ENCODE peak calls at places on chromosomes 12 and 14, in five cellular contexts. One of them, this sample, is unnamed.

GRCh38 chr12:131499160-131499863 is 211.6 kb upstream of the SFSWAP start:
- DNase-seq in adrenal gland: no peak
- DNase-seq in H9: no peak
- DNase-seq in IMR-90: no peak
- DNase-seq in Panc1: no peak
- DNase-seq in this sample: peak; percentile 22

GRCh38 chr12:4444031-4444430 is 1.6 kb downstream of the FGF6 start:
- DNase-seq in adrenal gland: no peak
- DNase-seq in H9: no peak
- DNase-seq in IMR-90: no peak
- DNase-seq in Panc1: no peak
- DNase-seq in this sample: no peak

GRCh38 chr14:105338392-105338791 is 23.8 kb downstream of the PACS2 start:
- DNase-seq in Panc1: no peak
- DNase-seq in H9: no peak
- DNase-seq in IMR-90: no peak
- DNase-seq in adrenal gland: no peak
- DNase-seq in this sample: no peak

GRCh38 chr12:113392988-113393579 is 10.6 kb downstream of the SDS start:
- DNase-seq in H9: peak; percentile 99
- DNase-seq in IMR-90: no peak
- DNase-seq in Panc1: no peak
- DNase-seq in adrenal gland: peak; percentile 96
- DNase-seq in this sample: no peak

GRCh38 chr12:58117667-58118066 is 176.3 kb downstream of the ATP23 start:
- DNase-seq in adrenal gland: no peak
- DNase-seq in Panc1: no peak
- DNase-seq in H9: no peak
- DNase-seq in IMR-90: no peak
- DNase-seq in this sample: no peak

GRCh38 chr14:81450100-81450531 is 50.0 kb upstream of the STON2 start:
- DNase-seq in H9: peak; percentile 63
- DNase-seq in Panc1: no peak
- DNase-seq in IMR-90: no peak
- DNase-seq in adrenal gland: no peak
- DNase-seq in this sample: no peak

GRCh38 chr14:70097576-70098256 is 91.0 kb downstream of the SLC8A3 start:
- DNase-seq in adrenal gland: no peak
- DNase-seq in H9: no peak
- DNase-seq in Panc1: no peak
- DNase-seq in IMR-90: no peak
- DNase-seq in this sample: no peak

GRCh38 chr12:8057839-8058238 is 8.3 kb downstream of the C3AR1 start:
- DNase-seq in H9: no peak
- DNase-seq in IMR-90: peak; percentile 67
- DNase-seq in adrenal gland: peak; percentile 33
- DNase-seq in Panc1: no peak
- DNase-seq in this sample: peak; percentile 38

GRCh38 chr14:105419305-105420091 is at the start of gene MTA1:
- DNase-seq in H9: no peak
- DNase-seq in adrenal gland: peak; percentile 44
- DNase-seq in IMR-90: peak; percentile 8
- DNase-seq in Panc1: no peak
- DNase-seq in this sample: peak; percentile 77

GRCh38 chr12:93098077-93098476 is 169.0 kb upstream of the EEA1 start:
- DNase-seq in Panc1: peak; percentile 13
- DNase-seq in IMR-90: peak; percentile 35
- DNase-seq in adrenal gland: peak; percentile 64
- DNase-seq in H9: peak; percentile 49
- DNase-seq in this sample: peak; percentile 58

GRCh38 chr12:5262885-5263284 is 169.0 kb upstream of the NTF3 start:
- DNase-seq in adrenal gland: no peak
- DNase-seq in Panc1: no peak
- DNase-seq in H9: no peak
- DNase-seq in IMR-90: peak; percentile 13
- DNase-seq in this sample: no peak

GRCh38 chr12:2841056-2841455 is 6.2 kb upstream of the NRIP2 start:
- DNase-seq in adrenal gland: peak; percentile 10
- DNase-seq in Panc1: no peak
- DNase-seq in H9: no peak
- DNase-seq in IMR-90: no peak
- DNase-seq in this sample: no peak

GRCh38 chr14:82641050-82641540 is 1107.4 kb upstream of the SEL1L start:
- DNase-seq in H9: no peak
- DNase-seq in adrenal gland: no peak
- DNase-seq in Panc1: no peak
- DNase-seq in IMR-90: no peak
- DNase-seq in this sample: no peak

GRCh38 chr12:44875417-44875953 is 630 bp downstream of the NELL2 start:
- DNase-seq in Panc1: no peak
- DNase-seq in IMR-90: no peak
- DNase-seq in H9: peak; percentile 64
- DNase-seq in adrenal gland: no peak
- DNase-seq in this sample: peak; percentile 12

GRCh38 chr12:120276734-120277133 is 11.2 kb upstream of the PXN start:
- DNase-seq in IMR-90: peak; percentile 63
- DNase-seq in H9: no peak
- DNase-seq in Panc1: no peak
- DNase-seq in adrenal gland: no peak
- DNase-seq in this sample: no peak

GRCh38 chr12:86275356-86275755 is 19.2 kb upstream of the MGAT4C start:
- DNase-seq in H9: no peak
- DNase-seq in IMR-90: no peak
- DNase-seq in adrenal gland: no peak
- DNase-seq in Panc1: no peak
- DNase-seq in this sample: no peak

GRCh38 chr12:53427905-53428594 is 4.4 kb downstream of the AMHR2 start:
- DNase-seq in Panc1: peak; percentile 96
- DNase-seq in adrenal gland: peak; percentile 81
- DNase-seq in IMR-90: peak; percentile 97
- DNase-seq in H9: no peak
- DNase-seq in this sample: peak; percentile 74

GRCh38 chr12:91774471-91774921 is 371.1 kb downstream of the BTG1 start:
- DNase-seq in IMR-90: peak; percentile 82
- DNase-seq in H9: no peak
- DNase-seq in adrenal gland: peak; percentile 61
- DNase-seq in Panc1: no peak
- DNase-seq in this sample: peak; percentile 33

GRCh38 chr14:22003471-22003870 is 329.9 kb upstream of the OR4E1 start:
- DNase-seq in IMR-90: no peak
- DNase-seq in H9: no peak
- DNase-seq in adrenal gland: no peak
- DNase-seq in Panc1: no peak
- DNase-seq in this sample: no peak

GRCh38 chr14:55780156-55780946 is 200.3 kb downstream of the KTN1 start:
- DNase-seq in adrenal gland: peak; percentile 43
- DNase-seq in IMR-90: peak; percentile 33
- DNase-seq in Panc1: no peak
- DNase-seq in H9: no peak
- DNase-seq in this sample: peak; percentile 74

GRCh38 chr14:21054123-21054767 is 3.4 kb upstream of the RNASE8 start:
- DNase-seq in IMR-90: no peak
- DNase-seq in H9: no peak
- DNase-seq in adrenal gland: no peak
- DNase-seq in Panc1: no peak
- DNase-seq in this sample: peak; percentile 26

GRCh38 chr12:57897296-57897974 is 43.9 kb upstream of the ATP23 start:
- DNase-seq in adrenal gland: no peak
- DNase-seq in H9: no peak
- DNase-seq in IMR-90: no peak
- DNase-seq in Panc1: no peak
- DNase-seq in this sample: no peak

GRCh38 chr12:102702447-102703114 is 214.5 kb downstream of the PAH start:
- DNase-seq in adrenal gland: peak; percentile 65
- DNase-seq in IMR-90: peak; percentile 65
- DNase-seq in Panc1: no peak
- DNase-seq in H9: peak; percentile 57
- DNase-seq in this sample: peak; percentile 57

GRCh38 chr12:124279846-124280360 is 15.0 kb upstream of the RFLNA start:
- DNase-seq in Panc1: no peak
- DNase-seq in adrenal gland: no peak
- DNase-seq in H9: no peak
- DNase-seq in IMR-90: no peak
- DNase-seq in this sample: no peak

GRCh38 chr12:121128908-121129704 is 3.6 kb upstream of the P2RX7 start:
- DNase-seq in Panc1: no peak
- DNase-seq in IMR-90: peak; percentile 27
- DNase-seq in H9: peak; percentile 72
- DNase-seq in adrenal gland: peak; percentile 92
- DNase-seq in this sample: peak; percentile 26

GRCh38 chr12:62732861-62733427 is 202.0 kb downstream of the PPM1H start:
- DNase-seq in adrenal gland: peak; percentile 19
- DNase-seq in IMR-90: peak; percentile 73
- DNase-seq in H9: no peak
- DNase-seq in Panc1: no peak
- DNase-seq in this sample: peak; percentile 36

GRCh38 chr12:38159092-38159551 is 157.5 kb upstream of the ALG10B start:
- DNase-seq in adrenal gland: no peak
- DNase-seq in Panc1: no peak
- DNase-seq in IMR-90: no peak
- DNase-seq in H9: no peak
- DNase-seq in this sample: no peak

GRCh38 chr12:84694111-84694510 is 218.5 kb downstream of the SLC6A15 start:
- DNase-seq in adrenal gland: no peak
- DNase-seq in H9: no peak
- DNase-seq in IMR-90: no peak
- DNase-seq in Panc1: no peak
- DNase-seq in this sample: no peak

GRCh38 chr12:53750812-53751335 is 905 bp downstream of the CISTR start:
- DNase-seq in IMR-90: peak; percentile 19
- DNase-seq in H9: no peak
- DNase-seq in Panc1: no peak
- DNase-seq in adrenal gland: peak; percentile 21
- DNase-seq in this sample: peak; percentile 39

GRCh38 chr12:18868673-18869072 is 130.8 kb downstream of the CAPZA3 start:
- DNase-seq in IMR-90: peak; percentile 58
- DNase-seq in H9: no peak
- DNase-seq in Panc1: no peak
- DNase-seq in adrenal gland: no peak
- DNase-seq in this sample: no peak

GRCh38 chr12:104456950-104457745 is 400 bp downstream of the CHST11 start:
- DNase-seq in H9: peak; percentile 71
- DNase-seq in adrenal gland: peak; percentile 71
- DNase-seq in Panc1: no peak
- DNase-seq in IMR-90: peak; percentile 61
- DNase-seq in this sample: peak; percentile 77

GRCh38 chr12:38890102-38890501 is 15.3 kb downstream of the CPNE8 start:
- DNase-seq in H9: no peak
- DNase-seq in adrenal gland: no peak
- DNase-seq in Panc1: no peak
- DNase-seq in IMR-90: no peak
- DNase-seq in this sample: peak; percentile 11

GRCh38 chr14:50055461-50056228 is 60.7 kb downstream of the VCPKMT start:
- DNase-seq in Panc1: no peak
- DNase-seq in H9: no peak
- DNase-seq in adrenal gland: peak; percentile 42
- DNase-seq in IMR-90: no peak
- DNase-seq in this sample: no peak

GRCh38 chr12:76764856-76765255 is 941 bp downstream of the ZDHHC17 start:
- DNase-seq in H9: no peak
- DNase-seq in Panc1: no peak
- DNase-seq in IMR-90: peak; percentile 28
- DNase-seq in adrenal gland: no peak
- DNase-seq in this sample: peak; percentile 29

DNA sequence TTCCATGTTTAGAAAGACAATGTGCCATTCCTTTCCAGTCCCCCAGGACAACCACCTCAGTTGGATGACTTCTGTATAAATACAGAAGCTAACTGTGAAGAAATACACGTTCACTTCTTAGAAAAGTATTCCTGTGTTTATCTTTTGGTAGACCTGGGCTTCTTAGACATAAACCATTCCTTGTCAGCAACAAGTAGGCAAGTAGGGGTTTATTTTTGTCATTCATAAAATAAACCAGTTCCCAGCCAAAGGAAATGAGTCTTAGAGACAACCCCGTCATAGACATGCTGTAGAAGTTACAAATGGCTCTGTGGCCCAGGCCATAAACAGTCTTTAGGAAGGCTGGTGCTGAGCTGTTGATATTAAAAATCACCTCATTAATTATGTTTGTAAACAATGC is 243.2 kb downstream of the SPTSSA start:
- DNase-seq in IMR-90: no peak
- DNase-seq in Panc1: no peak
- DNase-seq in adrenal gland: no peak
- DNase-seq in H9: no peak
- DNase-seq in this sample: no peak
- H3K4me1 ChIP-seq in IMR-90: no peaks in the 10 kb centered on the region
- H3K4me1 ChIP-seq in Panc1: no peaks in the 10 kb centered on the region
- H3K4me1 ChIP-seq in adrenal gland: no peaks in the 10 kb centered on the region
- H3K4me1 ChIP-seq in H9: no peaks in the 10 kb centered on the region
- H3K4me1 ChIP-seq in this sample: no peaks in the 10 kb centered on the region

GRCh38 chr12:52038447-52038846 is 12.8 kb upstream of the NR4A1 start:
- DNase-seq in IMR-90: peak; percentile 48
- DNase-seq in adrenal gland: no peak
- DNase-seq in H9: no peak
- DNase-seq in Panc1: no peak
- DNase-seq in this sample: no peak
- H3K27ac ChIP-seq in IMR-90: no peak overlapping the region
- H3K27ac ChIP-seq in adrenal gland: peak overlapping the region; percentile 50
- H3K27ac ChIP-seq in H9: no peak overlapping the region
- H3K27ac ChIP-seq in Panc1: no peak overlapping the region
- H3K27ac ChIP-seq in this sample: no peak overlapping the region

DNA sequence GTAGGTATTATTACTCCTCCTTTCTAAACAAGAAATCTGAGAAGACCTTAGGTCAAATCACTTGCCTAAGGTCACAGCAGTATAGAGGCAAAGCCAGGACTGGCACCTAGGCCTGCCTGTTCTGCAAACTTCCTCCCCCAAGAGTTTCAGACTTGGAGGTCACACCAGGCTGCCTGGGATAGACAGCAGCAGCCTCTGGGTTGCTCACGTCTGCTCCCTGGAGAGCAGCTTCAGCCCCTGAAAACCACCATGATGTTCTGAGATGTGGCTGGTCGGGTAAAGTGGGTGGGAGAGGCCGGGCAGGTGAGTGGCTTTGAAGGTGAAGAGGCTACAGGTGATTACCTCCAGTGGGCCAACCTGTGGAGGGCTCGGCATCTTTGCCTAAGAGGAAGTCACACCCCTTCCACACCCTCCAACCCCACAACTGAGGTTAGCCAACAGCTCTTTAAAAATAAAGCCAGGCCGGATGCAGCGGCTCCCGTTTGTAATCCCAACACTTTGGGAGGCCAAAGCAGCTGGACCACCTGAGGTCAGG is 37.0 kb upstream of the PNMA1 start:
- DNase-seq in Panc1: no peak
- DNase-seq in H9: peak; percentile 20
- DNase-seq in IMR-90: no peak
- DNase-seq in adrenal gland: no peak
- DNase-seq in this sample: no peak
- H3K4me1 ChIP-seq in Panc1: peaks cover 95% of the 10 kb centered on the region
- H3K4me1 ChIP-seq in H9: peaks cover 6% of the 10 kb centered on the region
- H3K4me1 ChIP-seq in IMR-90: peaks cover 62% of the 10 kb centered on the region
- H3K4me1 ChIP-seq in adrenal gland: peaks cover 97% of the 10 kb centered on the region
- H3K4me1 ChIP-seq in this sample: peaks cover 77% of the 10 kb centered on the region

GRCh38 chr14:102304611-102305506 is at the start of gene MOK:
- DNase-seq in Panc1: peak; percentile 86
- DNase-seq in IMR-90: peak; percentile 95
- DNase-seq in H9: peak; percentile 98
- DNase-seq in adrenal gland: peak; percentile 97
- DNase-seq in this sample: peak; percentile 97
- H3K27ac ChIP-seq in Panc1: peak within 1 kb of the TSS; percentile 74
- H3K27ac ChIP-seq in IMR-90: peak within 1 kb of the TSS; percentile 24
- H3K27ac ChIP-seq in H9: no peak within 1 kb of the TSS
- H3K27ac ChIP-seq in adrenal gland: no peak within 1 kb of the TSS
- H3K27ac ChIP-seq in this sample: peak within 1 kb of the TSS; percentile 68

GRCh38 chr14:75539562-75540478 is 17.6 kb downstream of the BATF start:
- DNase-seq in IMR-90: no peak
- DNase-seq in Panc1: no peak
- DNase-seq in H9: no peak
- DNase-seq in adrenal gland: no peak
- DNase-seq in this sample: no peak
- H3K4me1 ChIP-seq in IMR-90: peaks cover 5% of the 10 kb centered on the region
- H3K4me1 ChIP-seq in Panc1: peaks cover 11% of the 10 kb centered on the region
- H3K4me1 ChIP-seq in H9: no peaks in the 10 kb centered on the region
- H3K4me1 ChIP-seq in adrenal gland: peaks cover 32% of the 10 kb centered on the region
- H3K4me1 ChIP-seq in this sample: peaks cover 25% of the 10 kb centered on the region